ENCODE peak calls at places on chromosomes 5 and 9, in nine cellular contexts. I, W, P, Q, C, L, D, B and H are unnamed samples.

GRCh38 chr5:173807150-173807784 is 80.9 kb upstream of the CPEB4 start:
- DNase-seq in D (no peak), Q (no peak), W (no peak), P (no peak), B (no peak), I (no peak), C (no peak), L (no peak), H (no peak)

GRCh38 chr5:96893342-96893741 is 17.0 kb downstream of the ERAP2 start:
- DNase-seq in L (peak), I (no peak), W (peak), C (no peak), P (no peak), B (no peak), Q (no peak), D (no peak), H (no peak)

GRCh38 chr5:140112685-140113179 is 1.2 kb upstream of the PURA start:
- DNase-seq in Q (no peak), W (no peak), D (no peak), B (no peak), P (no peak), C (no peak), L (peak), I (no peak), H (no peak)

GRCh38 chr5:181088289-181088688 is 42.7 kb downstream of the OR2V1 start:
- DNase-seq in L (no peak), Q (no peak), D (no peak), P (no peak), W (no peak), I (no peak), B (no peak), C (no peak), H (peak)

GRCh38 chr9:109319072-109319630 is 1.7 kb downstream of the EPB41L4B start:
- DNase-seq in L (peak), W (no peak), I (no peak), Q (peak), D (peak), B (no peak), C (no peak), P (no peak), H (no peak)

GRCh38 chr5:95826949-95827595 is 4.5 kb upstream of the GLRX start:
- DNase-seq in W (no peak), C (no peak), L (no peak), D (no peak), P (no peak), I (no peak), B (no peak), Q (no peak), H (no peak)

GRCh38 chr5:31415009-31415923 is 116.6 kb downstream of the DROSHA start:
- DNase-seq in B (no peak), C (peak), D (no peak), P (no peak), W (no peak), Q (no peak), I (no peak), L (no peak), H (no peak)

GRCh38 chr5:123367739-123368138 is 55.5 kb downstream of the CEP120 start:
- DNase-seq in I (no peak), Q (no peak), B (no peak), C (no peak), D (no peak), L (peak), P (no peak), W (no peak), H (no peak)

GRCh38 chr9:133589454-133590227 is 19.5 kb downstream of the FAM163B start:
- DNase-seq in I (no peak), P (no peak), C (no peak), B (no peak), D (no peak), Q (no peak), L (no peak), W (peak), H (no peak)

GRCh38 chr5:42614509-42614908 is 142.1 kb upstream of the CCDC152 start:
- DNase-seq in D (no peak), P (no peak), W (no peak), Q (no peak), C (no peak), B (no peak), I (no peak), L (peak), H (no peak)

GRCh38 chr5:119961993-119962392 is 332.6 kb downstream of the FAM170A start:
- DNase-seq in W (no peak), I (no peak), C (no peak), D (no peak), B (no peak), P (no peak), L (no peak), Q (no peak), H (no peak)

GRCh38 chr5:154971501-154971900 is 30.6 kb downstream of the MRPL22 start:
- DNase-seq in D (no peak), P (no peak), W (no peak), I (no peak), C (no peak), Q (no peak), L (peak), B (no peak), H (no peak)

GRCh38 chr5:112614986-112615385 is 122.7 kb upstream of the APC start:
- DNase-seq in I (no peak), Q (no peak), D (no peak), C (no peak), W (no peak), B (no peak), P (no peak), L (no peak), H (no peak)

GRCh38 chr5:91126448-91126847 is 256.7 kb downstream of the ARRDC3 start:
- DNase-seq in W (no peak), I (no peak), L (peak), Q (no peak), B (no peak), D (no peak), C (no peak), P (no peak), H (no peak)

GRCh38 chr5:117748336-117748735 is 1173.7 kb upstream of the SEMA6A start:
- DNase-seq in W (no peak), B (no peak), D (no peak), P (no peak), I (no peak), C (no peak), L (no peak), Q (no peak), H (no peak)

GRCh38 chr9:96121162-96121561 is 180.8 kb downstream of the HSD17B3 start:
- DNase-seq in L (no peak), Q (no peak), D (no peak), W (no peak), I (no peak), P (no peak), B (no peak), C (no peak), H (no peak)

GRCh38 chr5:107157811-107158210 is 512.9 kb downstream of the EFNA5 start:
- DNase-seq in P (no peak), D (no peak), C (no peak), W (no peak), I (no peak), B (no peak), L (no peak), Q (no peak), H (no peak)

GRCh38 chr9:125785187-125785840 is 38.1 kb downstream of the PBX3 start:
- DNase-seq in Q (no peak), C (no peak), L (peak), I (no peak), W (no peak), P (no peak), D (no peak), B (no peak), H (no peak)

GRCh38 chr5:88610586-88610985 is 272.4 kb downstream of the MEF2C start:
- DNase-seq in W (no peak), Q (no peak), D (no peak), B (no peak), C (no peak), I (no peak), L (no peak), P (no peak), H (no peak)

GRCh38 chr9:113579270-113580040 is 115.9 kb downstream of the RGS3 start:
- DNase-seq in B (no peak), W (no peak), L (peak), D (peak), P (no peak), I (no peak), C (no peak), Q (peak), H (no peak)

GRCh38 chr5:153523831-153524230 is 33.4 kb downstream of the GRIA1 start:
- DNase-seq in P (no peak), Q (no peak), B (no peak), D (no peak), W (no peak), I (no peak), L (peak), C (no peak), H (no peak)

GRCh38 chr5:107542831-107543231 is 127.9 kb downstream of the EFNA5 start:
- DNase-seq in Q (peak), W (no peak), P (no peak), C (no peak), D (no peak), B (no peak), L (peak), I (no peak), H (peak)

GRCh38 chr9:16203735-16204573 is 651.1 kb downstream of the CCDC171 start:
- DNase-seq in W (no peak), C (no peak), P (no peak), D (no peak), I (no peak), L (peak), B (no peak), Q (no peak), H (no peak)

GRCh38 chr5:92641031-92641962 is 939.7 kb downstream of the NR2F1-AS1 start:
- DNase-seq in Q (no peak), W (no peak), B (no peak), I (no peak), D (no peak), P (no peak), C (no peak), L (peak), H (peak)

GRCh38 chr9:89770779-89771178 is 166.0 kb downstream of the GADD45G start:
- DNase-seq in D (no peak), Q (no peak), I (no peak), W (no peak), P (no peak), B (no peak), C (no peak), L (no peak), H (no peak)